ENCODE peak calls at places on chromosomes 12 and 14, in seven cellular contexts. One of them, this sample, is unnamed.

GRCh38 chr14:65170768-65171251 is 68.5 kb upstream of the MAX start:
- DNase-seq in RKO: no peak
- DNase-seq in EL: peak; percentile 66
- DNase-seq in endothelial cell: peak; percentile 49
- DNase-seq in NCI-H748 treated with DMSO at 0.1 percent for 48 hours: peak; percentile 7
- DNase-seq in iPS-NIHi11: peak; percentile 59
- DNase-seq in stimulated activated CD4-positive, alpha-beta T cell treated with anti-CD3 and anti-CD28 coated beads, Interleukin-2, amount 100 ng/mL, for 24 hours: peak; percentile 53
- DNase-seq in this sample: no peak

GRCh38 chr12:32583535-32583934 is 95.6 kb upstream of the DNM1L start:
- DNase-seq in RKO: peak; percentile 5
- DNase-seq in endothelial cell: no peak
- DNase-seq in stimulated activated CD4-positive, alpha-beta T cell treated with anti-CD3 and anti-CD28 coated beads, Interleukin-2, amount 100 ng/mL, for 24 hours: no peak
- DNase-seq in NCI-H748 treated with DMSO at 0.1 percent for 48 hours: no peak
- DNase-seq in EL: peak; percentile 41
- DNase-seq in iPS-NIHi11: no peak
- DNase-seq in this sample: no peak

GRCh38 chr14:70658899-70659298 is 17.2 kb downstream of the TTC9 start:
- DNase-seq in endothelial cell: no peak
- DNase-seq in stimulated activated CD4-positive, alpha-beta T cell treated with anti-CD3 and anti-CD28 coated beads, Interleukin-2, amount 100 ng/mL, for 24 hours: no peak
- DNase-seq in RKO: no peak
- DNase-seq in EL: no peak
- DNase-seq in iPS-NIHi11: no peak
- DNase-seq in NCI-H748 treated with DMSO at 0.1 percent for 48 hours: no peak
- DNase-seq in this sample: no peak

GRCh38 chr12:76789335-76790050 is 25.6 kb downstream of the ZDHHC17 start:
- DNase-seq in endothelial cell: no peak
- DNase-seq in RKO: no peak
- DNase-seq in stimulated activated CD4-positive, alpha-beta T cell treated with anti-CD3 and anti-CD28 coated beads, Interleukin-2, amount 100 ng/mL, for 24 hours: no peak
- DNase-seq in iPS-NIHi11: no peak
- DNase-seq in NCI-H748 treated with DMSO at 0.1 percent for 48 hours: no peak
- DNase-seq in EL: no peak
- DNase-seq in this sample: no peak

GRCh38 chr12:24903305-24904088 is 45.4 kb downstream of the BCAT1 start:
- DNase-seq in iPS-NIHi11: no peak
- DNase-seq in endothelial cell: no peak
- DNase-seq in NCI-H748 treated with DMSO at 0.1 percent for 48 hours: no peak
- DNase-seq in EL: no peak
- DNase-seq in RKO: no peak
- DNase-seq in stimulated activated CD4-positive, alpha-beta T cell treated with anti-CD3 and anti-CD28 coated beads, Interleukin-2, amount 100 ng/mL, for 24 hours: peak; percentile 10
- DNase-seq in this sample: no peak

GRCh38 chr14:69839017-69839416 is 40.2 kb upstream of the SMOC1 start:
- DNase-seq in RKO: no peak
- DNase-seq in endothelial cell: no peak
- DNase-seq in NCI-H748 treated with DMSO at 0.1 percent for 48 hours: no peak
- DNase-seq in stimulated activated CD4-positive, alpha-beta T cell treated with anti-CD3 and anti-CD28 coated beads, Interleukin-2, amount 100 ng/mL, for 24 hours: no peak
- DNase-seq in iPS-NIHi11: no peak
- DNase-seq in EL: no peak
- DNase-seq in this sample: no peak

GRCh38 chr12:130104596-130105253 is 57.5 kb upstream of the FZD10 start:
- DNase-seq in RKO: no peak
- DNase-seq in endothelial cell: no peak
- DNase-seq in stimulated activated CD4-positive, alpha-beta T cell treated with anti-CD3 and anti-CD28 coated beads, Interleukin-2, amount 100 ng/mL, for 24 hours: no peak
- DNase-seq in EL: no peak
- DNase-seq in iPS-NIHi11: peak; percentile 45
- DNase-seq in NCI-H748 treated with DMSO at 0.1 percent for 48 hours: no peak
- DNase-seq in this sample: no peak

GRCh38 chr12:113049976-113050742 is 6.4 kb upstream of the DTX1 start:
- DNase-seq in RKO: no peak
- DNase-seq in iPS-NIHi11: peak; percentile 82
- DNase-seq in NCI-H748 treated with DMSO at 0.1 percent for 48 hours: no peak
- DNase-seq in endothelial cell: peak; percentile 49
- DNase-seq in stimulated activated CD4-positive, alpha-beta T cell treated with anti-CD3 and anti-CD28 coated beads, Interleukin-2, amount 100 ng/mL, for 24 hours: no peak
- DNase-seq in EL: peak; percentile 22
- DNase-seq in this sample: no peak

GRCh38 chr12:10249690-10250455 is 37.2 kb downstream of the GABARAPL1 start:
- DNase-seq in stimulated activated CD4-positive, alpha-beta T cell treated with anti-CD3 and anti-CD28 coated beads, Interleukin-2, amount 100 ng/mL, for 24 hours: no peak
- DNase-seq in iPS-NIHi11: no peak
- DNase-seq in EL: no peak
- DNase-seq in RKO: no peak
- DNase-seq in NCI-H748 treated with DMSO at 0.1 percent for 48 hours: no peak
- DNase-seq in endothelial cell: no peak
- DNase-seq in this sample: no peak

GRCh38 chr14:50036211-50036610 is 80.2 kb downstream of the VCPKMT start:
- DNase-seq in EL: no peak
- DNase-seq in NCI-H748 treated with DMSO at 0.1 percent for 48 hours: no peak
- DNase-seq in RKO: no peak
- DNase-seq in iPS-NIHi11: no peak
- DNase-seq in stimulated activated CD4-positive, alpha-beta T cell treated with anti-CD3 and anti-CD28 coated beads, Interleukin-2, amount 100 ng/mL, for 24 hours: no peak
- DNase-seq in endothelial cell: no peak
- DNase-seq in this sample: no peak

GRCh38 chr12:85782711-85783110 is 53.5 kb downstream of the RASSF9 start:
- DNase-seq in RKO: no peak
- DNase-seq in endothelial cell: no peak
- DNase-seq in NCI-H748 treated with DMSO at 0.1 percent for 48 hours: no peak
- DNase-seq in stimulated activated CD4-positive, alpha-beta T cell treated with anti-CD3 and anti-CD28 coated beads, Interleukin-2, amount 100 ng/mL, for 24 hours: no peak
- DNase-seq in EL: no peak
- DNase-seq in iPS-NIHi11: no peak
- DNase-seq in this sample: no peak

GRCh38 chr14:75450381-75451276 is 22.8 kb downstream of the JDP2 start:
- DNase-seq in RKO: no peak
- DNase-seq in iPS-NIHi11: peak; percentile 58
- DNase-seq in endothelial cell: no peak
- DNase-seq in stimulated activated CD4-positive, alpha-beta T cell treated with anti-CD3 and anti-CD28 coated beads, Interleukin-2, amount 100 ng/mL, for 24 hours: no peak
- DNase-seq in EL: peak; percentile 22
- DNase-seq in NCI-H748 treated with DMSO at 0.1 percent for 48 hours: no peak
- DNase-seq in this sample: no peak

GRCh38 chr14:99675951-99676350 is 8.1 kb upstream of the CYP46A1 start:
- DNase-seq in NCI-H748 treated with DMSO at 0.1 percent for 48 hours: no peak
- DNase-seq in iPS-NIHi11: no peak
- DNase-seq in endothelial cell: no peak
- DNase-seq in stimulated activated CD4-positive, alpha-beta T cell treated with anti-CD3 and anti-CD28 coated beads, Interleukin-2, amount 100 ng/mL, for 24 hours: no peak
- DNase-seq in RKO: no peak
- DNase-seq in EL: no peak
- DNase-seq in this sample: no peak

GRCh38 chr12:77343291-77343690 is 277.9 kb upstream of the E2F7 start:
- DNase-seq in EL: peak; percentile 14
- DNase-seq in iPS-NIHi11: no peak
- DNase-seq in RKO: peak; percentile 59
- DNase-seq in endothelial cell: no peak
- DNase-seq in stimulated activated CD4-positive, alpha-beta T cell treated with anti-CD3 and anti-CD28 coated beads, Interleukin-2, amount 100 ng/mL, for 24 hours: no peak
- DNase-seq in NCI-H748 treated with DMSO at 0.1 percent for 48 hours: no peak
- DNase-seq in this sample: no peak

This sample was measured in coronary artery.